ENCODE peak calls at places on chromosomes 2 and 18, in four cellular contexts. F, A, G and R are unnamed samples.
A peak's percentile ranks its signal among the peaks of the same experiment; 100 is the strongest.

GRCh38 chr2:70458661-70459060 is 95.0 kb downstream of the TGFA start:
- DNase-seq in F (no peak), A (no peak), G (no peak), R (no peak)

GRCh38 chr18:77851798-77852197 is 602.1 kb downstream of the GALR1 start:
- DNase-seq in F (no peak), A (no peak), G (no peak), R (no peak)

GRCh38 chr18:23861326-23861725 is 153.2 kb upstream of the TTC39C start:
- DNase-seq in F (no peak), A (no peak), G (no peak), R (no peak)

GRCh38 chr18:73594749-73595148 is 552.9 kb downstream of the FBXO15 start:
- DNase-seq in F (no peak), A (peak; percentile 41), G (no peak), R (no peak)

GRCh38 chr2:3575534-3576324 is 669 bp downstream of the RPS7 start:
- DNase-seq in F (no peak), A (no peak), G (peak; percentile 73), R (no peak)

GRCh38 chr18:12048827-12049175 is 44.8 kb upstream of the ANKRD62 start:
- DNase-seq in F (no peak), A (peak; percentile 80), G (no peak), R (no peak)

GRCh38 chr18:7038330-7038846 is 79.2 kb downstream of the LAMA1 start:
- DNase-seq in F (peak; percentile 91), A (peak; percentile 99), G (no peak), R (peak; percentile 79)

GRCh38 chr2:41194235-41194634 is 742.3 kb upstream of the SLC8A1 start:
- DNase-seq in F (no peak), A (peak; percentile 1), G (no peak), R (no peak)

GRCh38 chr2:65465857-65466256 is 33.5 kb upstream of the SPRED2 start:
- DNase-seq in F (no peak), A (no peak), G (no peak), R (no peak)

GRCh38 chr2:108612153-108612513 is 77.9 kb downstream of the LIMS1 start:
- DNase-seq in F (no peak), A (peak; percentile 88), G (no peak), R (no peak)

GRCh38 chr2:108614043-108614435 is 79.8 kb downstream of the LIMS1 start:
- DNase-seq in F (no peak), A (no peak), G (no peak), R (no peak)

GRCh38 chr2:108612514-108613183 is 78.4 kb downstream of the LIMS1 start:
- DNase-seq in F (no peak), A (no peak), G (no peak), R (peak; percentile 69)

GRCh38 chr2:108614659-108615058 is 80.4 kb downstream of the LIMS1 start:
- DNase-seq in F (no peak), A (no peak), G (no peak), R (no peak)

GRCh38 chr2:108613261-108614042 is 79.2 kb downstream of the LIMS1 start:
- DNase-seq in F (no peak), A (peak; percentile 47), G (no peak), R (no peak)
- TF ChIP-seq CTCF in F (no peak), A (no peak), G (no peak), R (no peak)

DNA sequence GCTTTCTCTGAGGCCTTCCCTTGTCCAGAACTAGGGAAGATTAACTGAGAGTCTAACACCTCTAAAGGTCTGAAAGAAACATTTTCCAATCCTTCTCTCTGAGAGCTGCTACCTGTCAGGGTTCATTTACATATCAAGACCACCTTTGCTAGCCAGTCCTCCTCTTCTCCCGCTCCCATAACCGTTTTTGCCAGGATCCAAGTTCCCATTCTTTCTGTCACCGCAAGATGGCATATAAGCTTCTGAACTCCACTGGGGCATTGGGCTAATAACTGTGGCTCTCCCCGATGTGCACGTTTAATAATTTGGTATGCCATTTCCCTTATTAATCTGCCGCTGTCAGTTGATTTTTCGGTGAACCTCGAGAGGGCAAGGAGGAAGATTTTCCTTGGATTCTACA is 510.3 kb upstream of the CNTNAP5 start:
- DNase-seq in F (no peak), A (no peak), G (no peak), R (no peak)
- TF ChIP-seq CTCF in F (no peak), A (no peak), G (no peak), R (no peak)

GRCh38 chr2:218274586-218274985 is 4.3 kb downstream of the PNKD start:
- DNase-seq in F (no peak), A (no peak), G (no peak), R (no peak)

GRCh38 chr2:218278531-218279360 is 8.4 kb downstream of the PNKD start:
- DNase-seq in F (no peak), A (no peak), G (no peak), R (no peak)

GRCh38 chr2:218275368-218276072 is 5.2 kb downstream of the PNKD start:
- DNase-seq in F (no peak), A (no peak), G (no peak), R (no peak)

GRCh38 chr2:218277921-218278320 is 7.6 kb downstream of the PNKD start:
- DNase-seq in F (no peak), A (no peak), G (no peak), R (no peak)

DNA sequence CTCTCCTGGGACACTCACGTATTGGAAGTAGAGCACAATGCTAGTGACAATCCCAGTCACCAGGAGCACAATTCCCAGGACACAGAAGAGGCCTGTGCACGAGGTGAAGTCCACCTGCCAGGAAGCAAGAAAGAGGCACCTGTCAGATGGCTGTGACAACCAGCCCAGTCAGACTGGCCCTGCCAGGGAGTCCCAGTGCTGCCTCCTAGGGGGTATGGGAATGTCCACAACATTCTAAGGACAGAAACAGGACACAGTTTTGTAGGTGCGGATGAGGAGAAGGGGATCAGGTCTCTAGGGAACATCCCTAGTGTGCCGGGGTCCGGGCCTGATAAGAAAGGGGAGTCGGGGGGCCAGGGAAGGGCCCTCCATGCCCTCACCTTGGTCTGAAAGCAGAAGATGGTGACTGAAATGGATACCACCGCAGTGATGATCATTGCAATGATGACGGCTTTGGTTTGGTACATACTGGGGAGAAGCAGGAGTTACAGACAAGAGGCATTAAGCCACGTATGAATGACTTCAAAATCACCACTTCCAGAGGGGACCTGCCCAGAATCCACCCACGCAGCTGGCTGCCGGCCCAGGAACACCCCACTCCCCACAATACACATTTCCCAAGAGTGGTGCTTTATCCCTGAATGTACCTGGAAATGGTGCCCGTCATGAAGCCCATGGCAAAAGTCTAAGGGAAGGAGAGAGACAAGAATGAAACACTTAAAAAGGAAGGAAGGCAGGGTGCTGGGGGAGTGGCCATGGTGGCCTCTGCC is 6.9 kb downstream of the PNKD start:
- DNase-seq in F (no peak), A (no peak), G (no peak), R (no peak)
- TF ChIP-seq CTCF in F (no peak), A (no peak), G (no peak), R (no peak)

DNA sequence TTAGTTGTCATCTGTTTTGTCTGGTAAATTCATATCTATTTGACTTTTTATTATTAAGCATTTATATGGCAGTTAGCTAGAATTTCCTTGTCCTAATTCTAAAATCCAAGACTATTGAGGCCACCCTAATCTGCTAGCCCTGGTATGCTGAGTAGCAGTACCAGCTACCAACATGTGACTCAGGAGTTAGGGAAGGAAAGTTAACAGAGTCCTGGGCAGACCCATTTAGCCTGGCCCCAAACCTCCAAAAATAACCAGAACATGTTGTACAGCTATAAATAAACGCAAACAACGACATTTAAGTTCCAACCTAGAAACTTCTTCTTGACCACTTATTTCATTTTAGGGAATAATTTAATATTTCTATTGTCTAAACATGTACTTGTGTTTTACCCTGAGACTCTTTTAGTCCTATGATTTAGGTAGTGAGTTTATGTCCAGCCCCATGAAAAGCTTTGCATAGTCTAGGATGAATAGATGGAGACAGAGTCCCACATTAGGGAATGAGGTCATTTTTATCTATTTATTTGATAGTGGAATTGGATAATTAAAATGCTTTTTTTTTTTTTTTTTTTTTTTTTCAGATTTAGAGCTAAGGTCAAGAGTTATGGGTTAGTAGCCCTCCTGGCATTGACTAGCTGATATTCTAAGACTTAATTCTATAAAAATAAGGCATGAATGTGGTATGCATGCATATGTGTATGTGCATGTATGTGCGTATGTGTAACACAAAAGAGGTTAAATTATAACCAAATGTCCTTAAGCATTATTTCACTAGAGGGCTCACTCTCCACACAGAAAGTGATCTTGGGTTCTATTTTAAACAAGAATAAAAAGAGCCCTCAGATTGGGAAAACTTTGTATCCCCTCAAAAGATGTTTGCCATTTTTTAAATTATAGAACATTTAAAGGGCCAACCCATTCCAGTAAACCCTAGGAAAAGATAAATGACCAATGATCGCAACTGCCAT is 160.0 kb upstream of the MAPRE2 start:
- DNase-seq in F (no peak), A (peak; percentile 43), G (no peak), R (no peak)
- TF ChIP-seq CTCF in F (no peak), A (peak; percentile 54), G (no peak), R (no peak)

DNA sequence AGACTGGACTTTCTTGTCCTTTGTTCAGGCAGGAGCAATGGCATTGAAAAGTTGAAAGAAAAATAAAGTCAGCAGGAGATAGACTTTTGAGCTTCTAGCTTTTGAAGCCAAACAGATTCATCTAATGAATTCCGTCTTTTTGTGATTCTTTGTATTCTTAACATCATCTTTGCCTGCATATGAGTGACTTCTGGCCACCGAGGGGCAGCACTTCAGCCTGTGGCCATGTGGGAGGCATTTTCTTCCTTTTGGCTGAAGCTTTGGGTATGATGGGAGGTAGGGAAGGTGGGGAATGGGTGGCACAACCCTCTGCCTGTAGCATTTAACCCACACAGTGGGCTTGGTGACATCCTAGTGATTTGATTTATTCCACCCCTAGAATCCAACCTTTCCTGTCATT is 220.6 kb downstream of the SETBP1 start:
- DNase-seq in F (no peak), A (no peak), G (no peak), R (no peak)
- TF ChIP-seq CTCF in F (no peak), A (peak; percentile 12), G (no peak), R (no peak)

DNA sequence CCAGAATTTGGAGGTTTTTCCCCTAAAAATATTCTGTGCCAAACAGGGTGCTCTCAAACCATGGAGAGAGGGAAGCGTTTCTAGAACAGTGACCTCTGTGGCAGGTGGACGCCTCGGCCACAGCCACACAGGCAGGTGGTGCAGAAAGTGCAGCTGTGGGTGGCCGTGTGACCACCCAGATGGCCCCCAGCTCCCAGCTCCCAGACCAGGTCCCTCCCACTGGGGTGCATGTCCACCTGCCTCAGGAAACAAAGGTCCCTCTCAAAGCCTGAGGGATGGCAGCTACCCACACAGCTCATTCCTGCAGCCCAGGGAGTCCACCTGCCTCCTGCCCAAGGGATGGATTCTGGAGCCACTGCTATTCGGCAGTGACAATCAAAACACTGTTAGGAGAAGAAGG is 74.5 kb upstream of the PXDN start:
- DNase-seq in F (no peak), A (no peak), G (no peak), R (no peak)
- TF ChIP-seq CTCF in F (no peak), A (no peak), G (no peak), R (no peak)

GRCh38 chr18:47870605-47871004 is 59.9 kb downstream of the SMAD2 start:
- DNase-seq in F (no peak), A (no peak), G (no peak), R (no peak)
- TF ChIP-seq CTCF in F (no peak), A (no peak), G (no peak), R (no peak)

DNA sequence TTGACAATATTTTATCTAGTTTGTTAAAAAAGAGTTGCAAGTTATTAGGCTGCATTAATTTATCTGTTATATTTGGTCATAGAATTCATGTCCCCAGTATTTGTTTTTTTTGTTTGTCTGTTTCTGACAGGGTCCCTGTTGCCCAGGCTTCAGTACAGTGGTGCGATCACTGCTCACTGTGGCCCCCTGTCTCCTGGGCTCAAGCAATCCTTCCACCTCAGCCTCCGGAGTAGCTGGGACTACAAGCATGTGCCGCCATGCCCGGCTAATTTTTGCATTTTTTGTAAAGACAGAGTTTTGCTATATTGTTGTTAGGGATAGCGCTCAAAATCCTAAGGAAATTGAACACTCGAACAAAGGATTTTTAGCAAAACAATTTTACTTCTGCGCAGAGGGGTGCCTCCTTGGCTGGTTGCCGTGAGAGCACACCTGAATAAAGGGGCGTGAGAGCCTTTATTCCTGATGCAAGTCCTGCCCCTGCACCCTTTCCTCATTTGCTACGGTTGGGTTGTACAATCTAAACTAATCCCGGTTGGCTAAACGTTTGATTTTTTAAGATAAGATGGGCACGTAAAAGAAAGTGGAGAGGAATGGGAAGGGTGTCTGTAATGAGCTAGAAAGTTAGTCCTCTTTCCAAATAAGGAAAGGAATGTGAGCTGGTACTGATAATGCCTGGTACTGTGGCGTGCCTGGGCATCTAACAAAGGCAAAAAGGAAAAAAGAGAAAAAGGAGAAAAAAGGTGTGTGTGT is 65.5 kb downstream of the COMMD1 start:
- DNase-seq in F (no peak), A (no peak), G (no peak), R (no peak)
- TF ChIP-seq CTCF in F (no peak), A (no peak), G (no peak), R (no peak)